ENCODE peak calls at places on chromosomes 3 and 15, in five cellular contexts. G is mucosa of descending colon, L is kidney, P is K562, Z is fibroblast of lung. W is an unnamed sample.

GRCh38 chr3:58111513-58112184 is 99.1 kb downstream of the DNASE1L3 start:
- DNase-seq in Z (no peak), P (no peak), G (peak; percentile 79), L (peak; percentile 86), W (no peak)

GRCh38 chr15:82999905-83000671 is 11.4 kb downstream of the C15orf40 start:
- DNase-seq in L (no peak), Z (peak; percentile 60), P (peak; percentile 67), G (no peak), W (peak; percentile 33)

GRCh38 chr15:25056484-25057429 is 102.0 kb downstream of the SNRPN start:
- DNase-seq in G (peak; percentile 10), P (peak; percentile 13), Z (no peak), L (peak; percentile 60), W (no peak)

GRCh38 chr3:156217674-156218352 is 97.4 kb downstream of the KCNAB1 start:
- DNase-seq in P (no peak), L (no peak), G (no peak), Z (peak; percentile 84), W (no peak)

GRCh38 chr3:57706462-57706861 is 13.6 kb upstream of the DENND6A start:
- DNase-seq in L (no peak), G (no peak), Z (peak; percentile 88), P (no peak), W (no peak)

GRCh38 chr15:101641894-101642293 is 10.3 kb downstream of the TM2D3 start:
- DNase-seq in L (no peak), Z (peak; percentile 17), P (no peak), G (no peak), W (no peak)

GRCh38 chr15:70098461-70099166 is 897 bp upstream of the TLE3 start:
- DNase-seq in L (peak; percentile 92), P (peak; percentile 52), G (peak; percentile 83), Z (peak; percentile 36), W (no peak)

GRCh38 chr3:174099724-174100123 is 702.2 kb downstream of the NLGN1 start:
- DNase-seq in G (no peak), L (no peak), P (no peak), Z (no peak), W (no peak)

GRCh38 chr3:143266512-143266911 is 146.9 kb downstream of the CHST2 start:
- DNase-seq in L (no peak), G (no peak), Z (no peak), P (no peak), W (no peak)

GRCh38 chr3:126938520-126939346 is 44.2 kb upstream of the PLXNA1 start:
- DNase-seq in L (no peak), P (no peak), G (no peak), Z (no peak), W (no peak)

GRCh38 chr3:183385698-183386590 is 42.5 kb downstream of the MCF2L2 start:
- DNase-seq in Z (peak; percentile 57), P (peak; percentile 79), G (no peak), L (no peak), W (peak; percentile 38)

GRCh38 chr3:13215940-13216546 is 142.8 kb upstream of the IQSEC1 start:
- DNase-seq in Z (peak; percentile 87), P (no peak), G (no peak), L (peak; percentile 35), W (no peak)

GRCh38 chr3:66472313-66473134 is 28.3 kb downstream of the LRIG1 start:
- DNase-seq in L (no peak), Z (peak; percentile 90), P (no peak), G (no peak), W (no peak)

GRCh38 chr3:180277036-180277435 is 240.3 kb upstream of the PEX5L start:
- DNase-seq in L (no peak), G (no peak), Z (peak; percentile 46), P (no peak), W (peak; percentile 9)

GRCh38 chr3:186286114-186286513 is 75.9 kb downstream of the DGKG start:
- DNase-seq in L (no peak), P (no peak), Z (peak; percentile 67), G (no peak), W (no peak)

GRCh38 chr3:52722491-52722890 is 16.6 kb downstream of the SPCS1 start:
- DNase-seq in G (no peak), L (no peak), Z (no peak), P (no peak), W (no peak)

GRCh38 chr3:187169231-187169960 is 27.9 kb upstream of the RTP1 start:
- DNase-seq in Z (peak; percentile 66), G (no peak), P (no peak), L (no peak), W (no peak)

GRCh38 chr3:111080357-111080937 is 8.8 kb downstream of the NECTIN3 start:
- DNase-seq in G (no peak), P (peak; percentile 3), L (no peak), Z (peak; percentile 56), W (no peak)

GRCh38 chr15:84982301-84982920 is 755 bp downstream of the PDE8A start:
- DNase-seq in L (peak; percentile 82), Z (peak; percentile 24), G (peak; percentile 78), P (peak; percentile 66), W (no peak)

DNA sequence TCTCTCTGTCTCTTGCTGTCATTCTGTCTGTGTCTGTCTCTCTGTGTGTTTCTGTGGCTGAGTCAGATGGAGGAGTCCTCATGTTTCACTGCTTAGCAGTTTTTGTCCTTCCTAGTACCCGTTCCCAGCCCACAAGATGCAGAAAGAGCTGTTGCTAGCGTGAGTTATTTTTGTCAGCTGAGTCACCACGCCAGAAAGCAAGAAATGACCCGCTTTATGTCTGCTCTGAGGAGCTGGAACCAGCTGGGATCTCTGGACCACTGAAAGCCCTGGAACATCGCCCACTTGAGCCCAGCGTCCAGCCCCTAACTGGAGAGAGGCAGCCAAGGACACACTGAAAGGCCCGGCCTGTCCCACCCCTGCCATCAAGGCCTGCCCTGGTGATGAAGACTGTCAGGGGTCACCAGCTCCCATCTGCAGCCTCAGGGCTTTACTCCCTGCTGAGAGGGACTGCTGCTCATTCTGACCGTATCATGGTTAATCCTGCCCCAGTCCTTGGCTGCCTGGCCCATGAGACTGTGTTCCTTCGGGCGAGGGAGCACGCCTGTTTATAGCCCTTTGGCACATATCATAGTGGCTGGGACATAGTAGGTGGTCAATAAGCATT is 101.7 kb upstream of the TPM1 start:
- DNase-seq in L (peak; percentile 96), Z (peak; percentile 98), G (peak; percentile 55), P (no peak), W (peak; percentile 68)
- H3K4me3 ChIP-seq in L (no peak overlapping the region), Z (no peak overlapping the region), G (no peak overlapping the region), P (no peak overlapping the region), W (no peak overlapping the region)

DNA sequence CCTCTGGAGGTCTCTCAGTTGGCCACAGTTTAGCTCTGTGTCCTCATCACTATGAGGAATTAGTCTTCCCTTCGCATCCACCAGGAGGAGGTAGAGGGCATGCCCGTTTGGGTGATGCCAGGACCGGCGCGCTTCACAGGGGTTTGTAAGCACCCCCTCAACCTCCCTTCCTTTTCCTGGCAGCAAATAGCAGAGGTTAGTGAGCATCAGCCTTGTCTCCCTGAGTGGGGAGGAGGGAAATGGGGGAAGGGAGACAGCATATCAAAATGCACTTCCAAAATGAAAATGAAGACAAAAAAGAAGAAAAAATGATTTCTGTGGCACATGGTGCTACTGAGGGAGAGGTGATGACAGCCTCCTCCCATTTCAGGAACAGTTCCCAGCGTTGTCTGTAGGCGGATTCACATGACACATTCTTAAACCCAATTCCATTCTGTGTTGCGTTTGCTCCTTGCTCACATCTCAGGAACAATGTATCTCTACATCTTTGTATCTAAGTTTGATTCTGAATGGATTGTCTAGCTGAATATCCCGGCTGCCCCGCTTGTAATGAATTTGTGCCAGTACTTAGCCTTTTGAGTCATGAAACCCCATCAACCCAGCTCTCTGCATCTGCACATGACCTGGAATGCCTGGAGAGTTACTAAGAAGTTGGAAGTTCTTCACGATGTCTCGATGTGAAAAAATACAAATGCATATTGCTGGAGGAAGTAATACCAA is 45.1 kb downstream of the TYRO3 start:
- DNase-seq in P (peak; percentile 64), G (no peak), L (peak; percentile 78), Z (peak; percentile 91), W (peak; percentile 72)
- H3K4me3 ChIP-seq in P (no peak overlapping the region), G (no peak overlapping the region), L (peak overlapping the region; percentile 33), Z (peak overlapping the region; percentile 57), W (no peak overlapping the region)

GRCh38 chr3:102124301-102125158 is 275.2 kb downstream of the NFKBIZ start:
- DNase-seq in G (no peak), Z (peak; percentile 22), L (no peak), P (no peak), W (no peak)
- H3K4me3 ChIP-seq in G (no peak overlapping the region), Z (no peak overlapping the region), L (no peak overlapping the region), P (no peak overlapping the region), W (no peak overlapping the region)

DNA sequence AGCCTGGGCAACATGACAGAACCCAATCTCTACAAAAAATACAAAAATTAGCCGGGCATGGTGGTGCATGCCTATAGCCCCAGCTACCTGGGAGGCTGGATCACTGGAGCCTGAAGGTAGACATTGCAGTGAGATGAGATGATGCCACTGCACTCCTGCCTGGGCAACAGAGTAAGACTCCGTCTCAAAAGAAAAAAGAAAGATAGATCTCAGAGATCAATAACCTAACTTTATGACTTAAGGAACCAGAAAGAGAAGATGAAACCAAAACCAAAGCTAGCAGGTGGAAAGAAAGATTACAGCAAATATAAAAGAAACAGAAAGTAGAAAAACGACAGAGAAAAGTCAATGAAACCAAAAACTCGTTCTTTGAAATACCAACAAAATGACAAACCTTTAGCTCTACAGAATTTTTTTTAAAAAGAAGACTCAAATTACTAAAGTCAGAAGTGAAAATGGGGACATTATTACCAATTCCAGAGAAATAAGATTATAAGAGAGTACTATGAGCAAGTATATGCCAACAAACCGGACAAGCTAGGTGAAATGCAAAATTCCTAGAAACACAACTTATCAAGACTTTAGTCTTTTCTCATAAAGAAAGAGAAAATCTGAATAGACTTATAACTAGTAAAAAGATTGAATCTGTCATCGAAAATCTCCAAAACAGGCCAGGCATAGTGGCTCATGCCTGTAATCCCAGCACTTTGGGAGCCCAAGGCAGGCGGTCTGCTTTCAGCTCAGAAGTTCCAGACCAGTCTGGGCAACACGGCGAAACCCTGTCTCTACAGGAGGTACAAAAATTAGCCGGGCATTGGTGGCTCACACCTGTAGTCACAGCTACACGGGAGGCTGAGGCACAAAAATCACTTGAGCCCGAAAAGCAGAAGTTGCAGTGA is 35.1 kb downstream of the ACAP2 start:
- DNase-seq in P (no peak), Z (no peak), G (no peak), L (no peak), W (no peak)
- H3K4me3 ChIP-seq in P (no peak overlapping the region), Z (no peak overlapping the region), G (no peak overlapping the region), L (no peak overlapping the region), W (no peak overlapping the region)

GRCh38 chr3:71785594-71786472 is 885 bp upstream of the PROK2 start:
- DNase-seq in Z (no peak), P (no peak), G (no peak), L (no peak), W (no peak)
- H3K4me3 ChIP-seq in Z (no peak overlapping the region), P (no peak overlapping the region), G (no peak overlapping the region), L (no peak overlapping the region), W (no peak overlapping the region)

GRCh38 chr15:96273317-96274086 is 57.0 kb upstream of the NR2F2 start:
- DNase-seq in L (no peak), G (no peak), P (peak; percentile 99), Z (peak; percentile 100), W (no peak)
- H3K4me3 ChIP-seq in L (no peak overlapping the region), G (no peak overlapping the region), P (no peak overlapping the region), Z (no peak overlapping the region), W (no peak overlapping the region)

GRCh38 chr15:79311901-79312553 is 1.1 kb downstream of the TMED3 start:
- DNase-seq in G (no peak), Z (peak; percentile 4), L (no peak), P (peak; percentile 20), W (no peak)
- H3K4me3 ChIP-seq in G (peak overlapping the region; percentile 44), Z (peak overlapping the region; percentile 73), L (peak overlapping the region; percentile 77), P (peak overlapping the region; percentile 93), W (peak overlapping the region; percentile 76)

GRCh38 chr15:52109559-52110451 is 2.8 kb downstream of the BCL2L10 start:
- DNase-seq in P (no peak), G (no peak), Z (no peak), L (no peak), W (no peak)
- H3K4me3 ChIP-seq in P (no peak overlapping the region), G (no peak overlapping the region), Z (no peak overlapping the region), L (no peak overlapping the region), W (no peak overlapping the region)

W was measured in WERI-Rb-1.